ENCODE peak calls at places on chromosome 4, in four cellular contexts. N is OCI-LY7, G is Karpas-422, T is gastrocnemius medialis. S is an unnamed sample.

GRCh38 chr4:107999932-108000539 is 10.3 kb downstream of the HADH start:
- DNase-seq in T (peak; percentile 24), G (no peak), N (no peak), S (no peak)

GRCh38 chr4:123672987-123673386 is 276.4 kb downstream of the SPRY1 start:
- DNase-seq in G (no peak), T (no peak), N (no peak), S (no peak)

GRCh38 chr4:119659576-119659975 is 31.0 kb upstream of the PDE5A start:
- DNase-seq in N (no peak), G (no peak), T (no peak), S (no peak)

GRCh38 chr4:30370105-30370504 is 350.1 kb upstream of the PCDH7 start:
- DNase-seq in N (no peak), T (no peak), G (no peak), S (no peak)

GRCh38 chr4:26729547-26729946 is 131.1 kb upstream of the STIM2 start:
- DNase-seq in T (no peak), N (no peak), G (no peak), S (no peak)

GRCh38 chr4:105343523-105343931 is 130.3 kb downstream of the PPA2 start:
- DNase-seq in T (no peak), N (no peak), G (no peak), S (no peak)

GRCh38 chr4:179695175-179695574 is 2252.9 kb upstream of the AGA start:
- DNase-seq in T (no peak), G (no peak), N (no peak), S (no peak)

GRCh38 chr4:180558427-180558826 is 1684.8 kb upstream of the TENM3 start:
- DNase-seq in G (no peak), N (no peak), T (no peak), S (no peak)

GRCh38 chr4:72701987-72702819 is 133.2 kb upstream of the ADAMTS3 start:
- DNase-seq in G (peak; percentile 78), N (peak; percentile 65), T (no peak), S (peak; percentile 47)

GRCh38 chr4:86660407-86660806 is 66.3 kb downstream of the PTPN13 start:
- DNase-seq in T (no peak), N (no peak), G (no peak), S (no peak)

GRCh38 chr4:170035231-170035630 is 9.0 kb upstream of the MFAP3L start:
- DNase-seq in G (no peak), N (no peak), T (no peak), S (no peak)

GRCh38 chr4:60463846-60464502 is 736.2 kb upstream of the ADGRL3 start:
- DNase-seq in T (no peak), G (peak; percentile 45), N (no peak), S (peak; percentile 27)

GRCh38 chr4:10074767-10075105 is 41.9 kb downstream of the WDR1 start:
- DNase-seq in G (peak; percentile 58), N (peak; percentile 5), T (no peak), S (no peak)

GRCh38 chr4:107774681-107775080 is 50.1 kb upstream of the SGMS2 start:
- DNase-seq in G (no peak), T (no peak), N (no peak), S (no peak)

GRCh38 chr4:40924096-40924792 is 174.5 kb downstream of the NSUN7 start:
- DNase-seq in T (no peak), G (peak; percentile 88), N (peak; percentile 74), S (peak; percentile 42)

GRCh38 chr4:165288639-165289428 is 38.6 kb upstream of the MSMO1 start:
- DNase-seq in T (no peak), G (no peak), N (no peak), S (no peak)

GRCh38 chr4:155780773-155781172 is 22.0 kb downstream of the GUCY1B1 start:
- DNase-seq in N (no peak), G (no peak), T (no peak), S (no peak)

GRCh38 chr4:72275381-72275780 is 243.6 kb downstream of the NPFFR2 start:
- DNase-seq in T (no peak), N (no peak), G (no peak), S (no peak)

GRCh38 chr4:172680701-172681100 is 487.9 kb upstream of the GALNT7 start:
- DNase-seq in N (no peak), G (no peak), T (no peak), S (no peak)

GRCh38 chr4:128006592-128006991 is 41.4 kb downstream of the ABHD18 start:
- DNase-seq in G (no peak), T (no peak), N (no peak), S (no peak)

GRCh38 chr4:102761478-102761790 is 666 bp upstream of the MANBA start:
- DNase-seq in G (peak; percentile 59), T (no peak), N (peak; percentile 39), S (no peak)

GRCh38 chr4:4502694-4503311 is 39.0 kb downstream of the STX18 start:
- DNase-seq in N (no peak), T (no peak), G (no peak), S (peak; percentile 44)

GRCh38 chr4:2250764-2251072 is 8.8 kb upstream of the HAUS3 start:
- DNase-seq in G (no peak), N (no peak), T (no peak), S (no peak)

GRCh38 chr4:39637572-39638357 is 900 bp downstream of the SMIM14 start:
- DNase-seq in G (peak; percentile 78), T (peak; percentile 38), N (no peak), S (peak; percentile 28)

GRCh38 chr4:168585168-168586091 is 88.6 kb downstream of the PALLD start:
- DNase-seq in N (peak; percentile 4), T (peak; percentile 49), G (peak; percentile 49), S (peak; percentile 21)

GRCh38 chr4:168589154-168589553 is 92.3 kb downstream of the PALLD start:
- DNase-seq in G (no peak), N (no peak), T (no peak), S (no peak)

GRCh38 chr4:168584321-168584771 is 87.5 kb downstream of the PALLD start:
- DNase-seq in T (no peak), N (no peak), G (no peak), S (no peak)

GRCh38 chr4:168587326-168588125 is 90.7 kb downstream of the PALLD start:
- DNase-seq in T (peak; percentile 6), G (no peak), N (no peak), S (no peak)

GRCh38 chr4:168586926-168587325 is 90.1 kb downstream of the PALLD start:
- DNase-seq in G (no peak), T (no peak), N (no peak), S (no peak)
- H3K4me3 ChIP-seq in G (no peak overlapping the region), T (no peak overlapping the region), N (no peak overlapping the region), S (no peak overlapping the region)

DNA sequence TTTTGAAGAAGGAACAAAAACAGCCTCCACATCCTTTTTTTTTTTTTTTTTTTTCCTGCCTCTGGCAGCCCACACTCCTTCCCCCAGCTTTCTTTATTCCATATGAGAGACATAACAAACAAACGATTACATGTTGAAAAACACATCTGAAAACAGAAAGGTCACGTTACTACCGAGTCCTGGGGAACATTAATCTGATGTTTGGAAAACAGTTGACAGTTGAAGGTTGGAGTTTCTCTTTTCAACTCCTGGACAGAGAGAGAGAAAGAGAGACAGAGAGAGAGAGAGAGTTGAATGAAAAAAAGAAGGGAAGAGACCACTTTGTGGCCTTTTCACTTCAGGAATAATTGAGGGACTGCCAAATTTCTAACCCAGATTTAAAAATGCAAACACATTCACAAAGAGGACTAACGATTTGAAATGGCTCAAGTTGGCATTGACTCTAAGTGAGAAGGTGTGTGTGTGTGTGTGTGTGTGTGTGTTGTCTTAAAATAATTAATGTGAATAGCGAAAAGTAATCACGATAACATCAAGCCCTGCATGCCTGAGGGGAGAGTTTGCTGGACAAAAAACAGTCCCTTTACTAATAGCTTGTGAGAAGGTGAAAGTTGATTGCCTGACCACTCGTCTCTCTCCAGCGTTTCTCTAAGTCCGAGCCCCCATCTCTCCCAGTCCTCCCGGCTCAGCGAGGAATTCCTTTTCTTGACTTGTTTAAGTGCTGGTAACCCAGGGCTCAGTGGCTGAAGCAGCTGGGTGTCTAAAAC is 67.3 kb downstream of the FBXO8 start:
- DNase-seq in N (no peak), G (no peak), T (no peak), S (no peak)
- H3K4me3 ChIP-seq in N (no peak overlapping the region), G (no peak overlapping the region), T (no peak overlapping the region), S (no peak overlapping the region)

GRCh38 chr4:185587065-185587443 is 51.7 kb upstream of the PDLIM3 start:
- DNase-seq in T (no peak), G (no peak), N (no peak), S (no peak)

GRCh38 chr4:185591679-185592141 is 56.4 kb upstream of the PDLIM3 start:
- DNase-seq in N (no peak), G (no peak), T (no peak), S (no peak)

GRCh38 chr4:185590982-185591381 is 55.7 kb upstream of the PDLIM3 start:
- DNase-seq in N (no peak), G (no peak), T (no peak), S (no peak)

GRCh38 chr4:185587444-185588161 is 52.3 kb upstream of the PDLIM3 start:
- DNase-seq in T (no peak), G (no peak), N (peak; percentile 90), S (no peak)

GRCh38 chr4:185589067-185589844 is 53.9 kb upstream of the PDLIM3 start:
- DNase-seq in N (no peak), T (no peak), G (no peak), S (no peak)
- H3K4me3 ChIP-seq in N (no peak overlapping the region), T (no peak overlapping the region), G (no peak overlapping the region), S (no peak overlapping the region)

GRCh38 chr4:6469144-6469543 is 3.3 kb downstream of the PPP2R2C start:
- DNase-seq in T (no peak), N (no peak), G (no peak), S (no peak)

GRCh38 chr4:6469898-6470501 is 2.4 kb downstream of the PPP2R2C start:
- DNase-seq in N (no peak), G (no peak), T (no peak), S (no peak)

GRCh38 chr4:6472008-6472386 is 417 bp downstream of the PPP2R2C start:
- DNase-seq in N (no peak), T (no peak), G (no peak), S (no peak)

GRCh38 chr4:6471303-6472007 is 959 bp downstream of the PPP2R2C start:
- DNase-seq in T (no peak), G (no peak), N (no peak), S (no peak)

GRCh38 chr4:6470502-6471302 is 1.7 kb downstream of the PPP2R2C start:
- DNase-seq in N (no peak), T (no peak), G (no peak), S (no peak)
- H3K4me3 ChIP-seq in N (no peak overlapping the region), T (peak overlapping the region; percentile 53), G (no peak overlapping the region), S (peak overlapping the region; percentile 7)

GRCh38 chr4:140931904-140932303 is 175.7 kb upstream of the TBC1D9 start:
- DNase-seq in T (no peak), N (no peak), G (no peak), S (peak; percentile 39)

GRCh38 chr4:140937866-140938265 is 181.7 kb upstream of the TBC1D9 start:
- DNase-seq in T (no peak), G (no peak), N (no peak), S (no peak)

GRCh38 chr4:140930556-140930955 is 174.4 kb upstream of the TBC1D9 start:
- DNase-seq in N (no peak), G (no peak), T (no peak), S (no peak)

GRCh38 chr4:140932646-140933045 is 176.5 kb upstream of the TBC1D9 start:
- DNase-seq in N (no peak), G (no peak), T (no peak), S (no peak)

DNA sequence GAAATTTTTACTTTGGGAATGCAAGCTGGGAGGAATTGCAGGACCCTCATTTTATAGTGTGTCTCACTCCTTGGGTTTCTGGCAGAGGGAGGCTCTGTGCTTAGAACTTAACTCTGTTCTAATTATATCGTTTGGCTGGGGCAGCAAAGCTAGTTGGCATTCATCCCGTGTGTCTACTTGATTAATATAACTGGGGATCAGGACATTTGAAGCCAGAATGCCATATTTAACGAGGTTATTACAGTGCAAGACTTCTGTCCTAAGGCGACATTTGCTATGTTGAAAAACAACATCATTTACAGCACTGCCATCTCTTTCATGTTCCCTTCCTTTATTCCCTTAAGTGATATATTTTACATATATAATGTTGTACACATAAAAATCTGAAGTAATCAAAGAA is 179.1 kb upstream of the TBC1D9 start:
- DNase-seq in N (no peak), G (no peak), T (peak; percentile 43), S (no peak)
- H3K4me3 ChIP-seq in N (no peak overlapping the region), G (no peak overlapping the region), T (no peak overlapping the region), S (no peak overlapping the region)

S was measured in Jurkat, Clone E6-1.